ENCODE peak calls at places on chromosomes 5 and 9, in six cellular contexts. E is left lung, T is fibroblast of lung, L is uterus, P is tibial artery, R is cardiac muscle cell. W is an unnamed sample.

GRCh38 chr9:133372144-133372543 is 3.7 kb downstream of the SURF4 start:
- DNase-seq in R (no peak), T (no peak), E (peak; percentile 28), P (peak; percentile 33), L (no peak), W (no peak)

GRCh38 chr9:114110180-114110579 is 11.1 kb upstream of the KIF12 start:
- DNase-seq in L (no peak), R (peak; percentile 70), P (no peak), T (peak; percentile 45), E (no peak), W (no peak)

GRCh38 chr5:96151891-96152290 is 190.2 kb upstream of the ELL2 start:
- DNase-seq in R (no peak), T (no peak), L (no peak), E (no peak), P (peak; percentile 44), W (no peak)

GRCh38 chr5:168291281-168291960 is at the start of gene WWC1:
- DNase-seq in R (peak; percentile 53), P (no peak), E (peak; percentile 94), L (no peak), T (peak; percentile 22), W (peak; percentile 91)

GRCh38 chr5:96629774-96630173 is 32.4 kb upstream of the CAST start:
- DNase-seq in L (no peak), E (no peak), T (peak; percentile 80), P (peak; percentile 23), R (peak; percentile 83), W (no peak)

GRCh38 chr5:136235316-136235715 is 42.4 kb upstream of the SMIM32 start:
- DNase-seq in L (no peak), E (no peak), P (no peak), T (no peak), R (no peak), W (no peak)

GRCh38 chr9:655875-656274 is 185.6 kb upstream of the DMRT1 start:
- DNase-seq in T (peak; percentile 53), R (peak; percentile 84), E (no peak), P (peak; percentile 74), L (peak; percentile 53), W (peak; percentile 64)

GRCh38 chr5:135324897-135325650 is 74.0 kb downstream of the MACROH2A1 start:
- DNase-seq in T (no peak), P (no peak), L (no peak), E (no peak), R (no peak), W (no peak)

GRCh38 chr9:107284636-107285035 is 1.6 kb downstream of the RAD23B start:
- DNase-seq in E (no peak), R (no peak), L (no peak), T (no peak), P (no peak), W (no peak)

GRCh38 chr5:50441479-50441815 is 359 bp upstream of the EMB start:
- DNase-seq in L (no peak), T (no peak), P (no peak), R (no peak), E (no peak), W (no peak)

GRCh38 chr5:50439221-50439620 is 1.9 kb downstream of the EMB start:
- DNase-seq in T (no peak), R (no peak), P (no peak), E (no peak), L (no peak), W (no peak)

GRCh38 chr5:50445281-50445949 is 4.3 kb upstream of the EMB start:
- DNase-seq in R (no peak), E (no peak), T (no peak), P (no peak), L (no peak), W (no peak)

GRCh38 chr5:50435131-50435530 is 6.0 kb downstream of the EMB start:
- DNase-seq in L (no peak), E (no peak), R (no peak), P (no peak), T (no peak), W (no peak)

GRCh38 chr5:50440651-50441478 is at the start of gene EMB:
- DNase-seq in T (peak; percentile 1), P (peak; percentile 34), R (no peak), E (peak; percentile 96), L (peak; percentile 16), W (peak; percentile 88)
- TF ChIP-seq CTCF in T (no peak), P (no peak), R (no peak), E (no peak), L (no peak), W (peak; percentile 26)

DNA sequence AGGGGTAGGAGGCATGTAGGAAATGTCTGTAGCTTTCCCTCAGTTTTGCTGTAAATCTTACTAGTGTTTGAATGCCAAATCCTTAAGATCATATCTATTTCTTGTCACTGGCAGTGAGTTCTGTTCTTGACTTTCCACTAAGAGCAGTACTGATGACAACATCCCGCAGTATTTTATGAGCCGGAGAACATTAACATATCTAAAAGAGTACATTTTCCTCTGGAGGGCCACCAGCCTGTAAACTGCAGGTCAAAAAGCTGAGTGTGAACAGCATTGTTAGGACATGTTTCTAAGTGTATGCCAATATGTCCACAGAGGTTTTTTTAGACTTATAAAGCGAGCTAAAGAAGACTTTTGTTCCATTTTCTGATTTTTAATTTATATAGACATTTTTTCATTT is 2.4 kb upstream of the HSPB3 start:
- DNase-seq in P (no peak), E (no peak), L (no peak), T (no peak), R (peak; percentile 7), W (no peak)
- H3K4me1 ChIP-seq in P (no peaks in the 10 kb centered on the region), E (no peaks in the 10 kb centered on the region), L (no peaks in the 10 kb centered on the region), T (peaks cover 23% of the 10 kb centered on the region), R (peaks cover 32% of the 10 kb centered on the region), W (peaks cover 11% of the 10 kb centered on the region)

GRCh38 chr9:138066049-138066448 is 188.5 kb downstream of the CACNA1B start:
- DNase-seq in E (no peak), R (no peak), T (no peak), P (no peak), L (no peak), W (no peak)
- TF ChIP-seq CTCF in E (no peak), R (no peak), T (no peak), P (no peak), L (no peak), W (no peak)

DNA sequence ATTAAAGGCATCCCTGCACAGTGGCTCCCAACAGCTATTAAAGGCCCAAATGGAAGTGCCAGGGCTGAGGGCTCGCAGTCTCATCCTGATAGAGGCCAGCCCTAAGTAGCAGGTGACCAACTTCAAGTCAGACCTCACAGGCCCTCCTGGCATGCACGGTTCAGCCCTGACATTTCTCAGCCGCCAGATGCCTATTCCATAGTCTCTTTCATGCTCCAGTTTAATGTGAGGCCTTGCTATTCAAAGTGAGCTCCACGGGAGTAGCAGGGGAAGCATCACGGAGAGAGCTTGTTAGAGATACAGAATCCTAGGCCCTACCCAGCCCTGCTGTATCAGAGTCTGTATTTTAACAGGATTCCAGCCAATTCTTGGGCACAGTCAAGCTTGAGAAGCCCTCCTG is 11.1 kb downstream of the LHFPL2 start:
- DNase-seq in R (no peak), P (no peak), E (no peak), L (no peak), T (no peak), W (no peak)
- H3K4me1 ChIP-seq in R (peaks cover 95% of the 10 kb centered on the region), P (no peaks in the 10 kb centered on the region), E (no peaks in the 10 kb centered on the region), L (peaks cover 8% of the 10 kb centered on the region), T (peaks cover 18% of the 10 kb centered on the region), W (peaks cover 11% of the 10 kb centered on the region)

GRCh38 chr5:101012880-101013279 is 109.8 kb upstream of the ST8SIA4 start:
- DNase-seq in T (no peak), R (no peak), P (no peak), L (no peak), E (no peak), W (no peak)
- TF ChIP-seq CTCF in T (no peak), R (no peak), P (no peak), L (no peak), E (no peak), W (no peak)

GRCh38 chr9:95053611-95054440 is 263.7 kb downstream of the FANCC start:
- DNase-seq in L (no peak), T (peak; percentile 48), E (no peak), P (no peak), R (peak; percentile 27), W (no peak)

GRCh38 chr9:95058121-95058785 is 259.3 kb downstream of the FANCC start:
- DNase-seq in P (no peak), R (no peak), T (no peak), E (no peak), L (no peak), W (no peak)

GRCh38 chr9:95055337-95055850 is 262.1 kb downstream of the FANCC start:
- DNase-seq in L (no peak), P (no peak), E (no peak), T (peak; percentile 31), R (no peak), W (no peak)

GRCh38 chr9:95057121-95057520 is 260.4 kb downstream of the FANCC start:
- DNase-seq in P (no peak), E (no peak), L (no peak), R (no peak), T (peak; percentile 76), W (no peak)

DNA sequence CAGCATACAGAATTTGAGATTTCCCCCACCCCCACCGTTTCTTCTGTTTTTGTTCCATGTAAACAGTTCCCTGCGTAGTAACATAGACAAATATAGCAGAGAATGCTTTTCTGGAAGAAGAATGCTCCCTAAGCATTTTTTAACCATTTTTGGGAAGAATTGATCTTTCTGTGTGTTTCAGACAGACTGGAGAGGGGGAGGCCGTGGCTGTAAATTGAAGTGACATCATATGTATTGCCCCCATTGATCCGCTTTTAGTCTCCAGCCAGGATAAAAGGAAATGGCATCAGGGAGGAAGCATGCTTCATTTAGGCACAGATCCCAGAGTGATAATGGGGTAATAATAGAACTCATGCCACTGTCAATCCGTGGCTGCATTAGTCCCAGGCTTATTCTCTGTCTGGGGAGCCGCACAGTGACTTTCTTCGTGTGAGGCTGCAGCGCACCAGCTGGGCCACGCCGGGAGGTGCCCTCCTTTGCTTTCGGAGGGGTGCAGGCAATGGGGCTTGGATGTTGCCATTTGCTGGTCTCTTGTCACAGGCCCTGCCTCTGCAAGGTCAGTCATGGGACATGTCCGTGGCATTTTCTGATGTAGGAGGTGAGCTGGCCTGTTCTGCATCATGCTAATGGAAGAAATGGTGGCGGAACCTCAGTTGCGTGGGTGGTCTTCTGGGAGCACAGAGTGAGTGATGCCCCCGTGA is 261.5 kb downstream of the FANCC start:
- DNase-seq in L (no peak), P (no peak), R (peak; percentile 61), E (no peak), T (peak; percentile 85), W (no peak)
- H3K4me1 ChIP-seq in L (peaks cover 8% of the 10 kb centered on the region), P (no peaks in the 10 kb centered on the region), R (peaks cover 30% of the 10 kb centered on the region), E (peaks cover 38% of the 10 kb centered on the region), T (peaks cover 34% of the 10 kb centered on the region), W (peaks cover 83% of the 10 kb centered on the region)